ENCODE peak calls at places on chromosomes 4 and X, in ten cellular contexts. R is mammary epithelial cell, Q is endodermal cell, Z is IMR-90, K is GM23248, H is PC-3, N is neural progenitor cell, X is neuronal stem cell, I is fibroblast of lung, V is HepG2. L is an unnamed sample.

GRCh38 chr4:2954358-2955185 is 8.6 kb downstream of the NOP14 start:
- DNase-seq in N (peak; percentile 46), H (no peak), I (no peak), K (no peak), X (no peak), R (no peak), Z (no peak), Q (peak; percentile 89), V (no peak), L (peak; percentile 76)

GRCh38 chr4:39435875-39436563 is 22.7 kb downstream of the RPL9 start:
- DNase-seq in V (no peak), N (no peak), K (no peak), X (no peak), R (no peak), H (no peak), Q (no peak), I (no peak), Z (no peak), L (peak; percentile 32)

GRCh38 chr4:139887378-139887801 is 221.8 kb downstream of the MGST2 start:
- DNase-seq in H (no peak), Z (peak; percentile 19), Q (no peak), R (peak; percentile 54), X (no peak), I (no peak), V (no peak), N (no peak), K (peak; percentile 34), L (no peak)

GRCh38 chrX:106742831-106743230 is 16.3 kb downstream of the RNF128 start:
- DNase-seq in R (no peak), H (peak; percentile 12), I (peak; percentile 53), K (no peak), Z (peak; percentile 7), Q (no peak), N (no peak), V (no peak), X (no peak), L (no peak)

GRCh38 chr4:7802093-7802726 is 137.5 kb downstream of the AFAP1 start:
- DNase-seq in V (peak; percentile 67), N (peak; percentile 84), I (peak; percentile 77), R (peak; percentile 60), K (peak; percentile 91), H (peak; percentile 79), Z (peak; percentile 85), X (peak; percentile 72), Q (peak; percentile 96), L (peak; percentile 86)

GRCh38 chrX:70293621-70294020 is 3.7 kb downstream of the KIF4A start:
- DNase-seq in R (peak; percentile 32), I (peak; percentile 16), X (no peak), N (no peak), Z (peak; percentile 66), Q (no peak), V (no peak), K (peak; percentile 30), H (peak; percentile 59), L (no peak)

GRCh38 chr4:135605096-135605495 is 1403.5 kb upstream of the PABPC4L start:
- DNase-seq in X (no peak), K (no peak), I (no peak), H (no peak), N (no peak), Z (no peak), V (no peak), R (no peak), Q (no peak), L (peak; percentile 77)

GRCh38 chr4:105520819-105521790 is 31.3 kb upstream of the ARHGEF38 start:
- DNase-seq in Z (peak; percentile 32), Q (peak; percentile 72), X (peak; percentile 56), R (peak; percentile 36), H (peak; percentile 61), K (peak; percentile 51), I (peak; percentile 42), V (peak; percentile 35), N (peak; percentile 68), L (peak; percentile 61)

GRCh38 chr4:80361329-80361900 is 25.9 kb downstream of the CFAP299 start:
- DNase-seq in X (no peak), R (peak; percentile 28), I (peak; percentile 14), Z (peak; percentile 41), V (peak; percentile 5), Q (no peak), K (peak; percentile 58), H (peak; percentile 68), N (peak; percentile 8), L (peak; percentile 31)

GRCh38 chrX:153411255-153411987 is at the start of gene ZFP92:
- DNase-seq in Q (no peak), H (no peak), R (no peak), I (no peak), K (peak; percentile 5), Z (no peak), N (no peak), V (no peak), X (no peak), L (no peak)

GRCh38 chrX:48948589-48948988 is 8.8 kb downstream of the OTUD5 start:
- DNase-seq in Z (no peak), Q (no peak), I (no peak), H (no peak), X (no peak), R (no peak), N (no peak), K (no peak), V (no peak), L (no peak)

GRCh38 chrX:63128509-63128908 is 222.6 kb downstream of the SPIN4 start:
- DNase-seq in V (peak; percentile 11), R (peak; percentile 20), H (peak; percentile 62), Z (peak; percentile 9), Q (peak; percentile 62), X (no peak), K (peak; percentile 33), I (peak; percentile 1), N (no peak), L (peak; percentile 26)

GRCh38 chr4:162506253-162506652 is 342.5 kb upstream of the FSTL5 start:
- DNase-seq in R (no peak), N (no peak), K (peak; percentile 14), I (peak; percentile 86), V (no peak), H (peak; percentile 7), Q (no peak), X (no peak), Z (no peak), L (no peak)

GRCh38 chr4:173752610-173753009 is 222.6 kb upstream of the HAND2 start:
- DNase-seq in I (no peak), Z (peak; percentile 4), R (peak; percentile 3), K (peak; percentile 31), Q (peak; percentile 94), N (peak; percentile 73), H (peak; percentile 28), X (peak; percentile 27), V (peak; percentile 18), L (peak; percentile 90)

GRCh38 chrX:69165116-69165651 is at the start of gene PJA1:
- DNase-seq in Z (peak; percentile 57), H (peak; percentile 53), V (peak; percentile 31), K (peak; percentile 86), I (peak; percentile 72), X (no peak), N (peak; percentile 80), R (peak; percentile 54), Q (peak; percentile 86), L (peak; percentile 75)
- H3K9ac ChIP-seq in Z (peak within 1 kb of the TSS; percentile 78), H (peak within 1 kb of the TSS; percentile 85), V (peak within 1 kb of the TSS; percentile 71), K (peak within 1 kb of the TSS; percentile 89), I (peak within 1 kb of the TSS; percentile 74), X (peak within 1 kb of the TSS; percentile 81), N (peak within 1 kb of the TSS; percentile 62), R (peak within 1 kb of the TSS; percentile 56), Q (peak within 1 kb of the TSS; percentile 55), L (peak within 1 kb of the TSS; percentile 80)

GRCh38 chr4:87977521-87978278 is 2.2 kb downstream of the SPP1 start:
- DNase-seq in Z (no peak), V (no peak), I (no peak), Q (no peak), K (no peak), N (no peak), R (no peak), X (no peak), H (no peak), L (no peak)
- H3K27ac ChIP-seq in Z (no peak overlapping the region), V (no peak overlapping the region), I (no peak overlapping the region), Q (no peak overlapping the region), K (no peak overlapping the region), N (no peak overlapping the region), R (no peak overlapping the region), X (no peak overlapping the region), H (no peak overlapping the region), L (no peak overlapping the region)

GRCh38 chrX:53714580-53715335 is 28.2 kb upstream of the HUWE1 start:
- DNase-seq in X (no peak), K (peak; percentile 40), V (no peak), N (no peak), Q (peak; percentile 68), Z (peak; percentile 57), H (peak; percentile 89), I (peak; percentile 64), R (peak; percentile 69), L (peak; percentile 46)

GRCh38 chrX:53716328-53717088 is 30.0 kb upstream of the HUWE1 start:
- DNase-seq in X (no peak), K (no peak), R (peak; percentile 54), H (peak; percentile 74), I (peak; percentile 65), Q (no peak), Z (peak; percentile 48), V (no peak), N (no peak), L (no peak)

GRCh38 chrX:53717205-53717604 is 30.7 kb upstream of the HUWE1 start:
- DNase-seq in V (no peak), I (no peak), R (no peak), X (no peak), Q (no peak), Z (no peak), K (no peak), N (no peak), H (no peak), L (no peak)

GRCh38 chrX:53713987-53714579 is 27.6 kb upstream of the HUWE1 start:
- DNase-seq in K (no peak), N (no peak), Z (peak; percentile 4), I (no peak), Q (no peak), R (peak; percentile 24), X (no peak), V (no peak), H (no peak), L (no peak)

GRCh38 chrX:53715336-53715924 is 28.9 kb upstream of the HUWE1 start:
- DNase-seq in R (no peak), I (peak; percentile 21), Q (no peak), N (no peak), X (no peak), K (no peak), H (peak; percentile 51), Z (no peak), V (no peak), L (no peak)
- H3K4me3 ChIP-seq in R (no peak overlapping the region), I (no peak overlapping the region), Q (no peak overlapping the region), N (no peak overlapping the region), X (no peak overlapping the region), K (no peak overlapping the region), H (peak overlapping the region; percentile 26), Z (no peak overlapping the region), V (no peak overlapping the region), L (no peak overlapping the region)

DNA sequence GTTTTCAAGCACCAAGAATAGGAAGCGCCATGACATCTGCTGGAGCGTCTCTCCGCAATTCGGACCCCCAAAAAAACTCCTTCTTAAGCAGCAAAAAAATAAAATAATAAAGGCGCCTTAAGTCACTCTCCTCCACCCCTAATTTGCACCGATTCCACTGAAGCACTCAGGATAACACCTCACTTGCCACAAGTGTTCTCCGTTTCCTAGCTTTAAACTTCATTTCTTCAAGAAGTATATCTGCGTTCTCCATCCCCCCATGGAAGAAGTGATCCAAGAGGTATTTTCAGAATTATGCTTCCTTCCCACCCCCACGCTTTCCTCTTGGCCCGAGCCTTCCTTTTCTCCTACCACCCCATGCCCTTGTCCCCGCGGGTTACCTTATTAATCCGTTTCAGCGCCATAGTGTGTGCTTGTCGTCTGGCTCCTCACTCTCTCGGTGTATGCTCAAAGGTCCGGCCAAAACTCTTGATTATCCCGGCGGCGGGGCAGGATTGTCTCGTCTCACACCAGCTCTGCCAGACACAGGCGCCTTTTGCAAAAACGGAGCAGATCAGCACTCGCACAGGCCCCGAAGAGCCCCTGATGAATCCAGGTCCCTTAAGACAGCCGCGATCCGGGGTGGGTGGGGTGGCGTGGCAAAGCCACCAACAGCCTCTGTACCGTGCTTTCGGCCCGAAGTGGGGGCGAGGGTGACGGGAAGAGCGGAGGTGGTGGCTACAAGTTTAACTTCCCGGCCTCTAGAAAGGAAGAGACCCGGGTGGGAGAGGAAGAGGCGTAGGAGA is 1.1 kb downstream of the UBE2D3 start:
- DNase-seq in R (no peak), Q (no peak), I (no peak), X (no peak), H (no peak), Z (no peak), K (no peak), N (peak; percentile 41), V (no peak), L (no peak)
- H3K9ac ChIP-seq in R (peak overlapping the region; percentile 99), Q (peak overlapping the region; percentile 98), I (peak overlapping the region; percentile 100), X (peak overlapping the region; percentile 90), H (peak overlapping the region; percentile 100), Z (peak overlapping the region; percentile 96), K (peak overlapping the region; percentile 99), N (peak overlapping the region; percentile 98), V (peak overlapping the region; percentile 98), L (peak overlapping the region; percentile 97)